ENCODE peak calls at places on chromosomes 6 and 20, in four cellular contexts. One of them, this sample, is unnamed.
A peak's percentile ranks its signal among the peaks of the same experiment; 100 is the strongest.

GRCh38 chr6:11021714-11022113 is 22.4 kb downstream of the ELOVL2 start:
- DNase-seq in psoas muscle: no peak
- DNase-seq in A549: no peak
- DNase-seq in Peyer's patch: no peak
- DNase-seq in this sample: no peak

GRCh38 chr6:21870071-21870729 is 276.6 kb downstream of the SOX4 start:
- DNase-seq in psoas muscle: no peak
- DNase-seq in A549: no peak
- DNase-seq in Peyer's patch: no peak
- DNase-seq in this sample: no peak

GRCh38 chr6:169895000-169895759 is 143.8 kb downstream of the ERMARD start:
- DNase-seq in psoas muscle: no peak
- DNase-seq in A549: no peak
- DNase-seq in Peyer's patch: no peak
- DNase-seq in this sample: no peak

GRCh38 chr6:22149081-22149480 is 147.8 kb downstream of the PRL start:
- DNase-seq in psoas muscle: no peak
- DNase-seq in A549: no peak
- DNase-seq in Peyer's patch: no peak
- DNase-seq in this sample: no peak

GRCh38 chr6:138162104-138162946 is 586 bp downstream of the ARFGEF3 start:
- DNase-seq in psoas muscle: no peak
- DNase-seq in A549: peak; percentile 2
- DNase-seq in Peyer's patch: no peak
- DNase-seq in this sample: peak; percentile 50

GRCh38 chr6:169204167-169204566 is 49.5 kb downstream of the THBS2 start:
- DNase-seq in psoas muscle: no peak
- DNase-seq in A549: no peak
- DNase-seq in Peyer's patch: no peak
- DNase-seq in this sample: no peak

GRCh38 chr20:219290-220115 is 7.6 kb upstream of the DEFB129 start:
- DNase-seq in psoas muscle: no peak
- DNase-seq in A549: peak; percentile 49
- DNase-seq in Peyer's patch: no peak
- DNase-seq in this sample: no peak

GRCh38 chr6:152642578-152643375 is 5.6 kb upstream of the SYNE1 start:
- DNase-seq in psoas muscle: no peak
- DNase-seq in A549: peak; percentile 78
- DNase-seq in Peyer's patch: no peak
- DNase-seq in this sample: peak; percentile 78

GRCh38 chr20:53883098-53883762 is 187.2 kb downstream of the BCAS1 start:
- DNase-seq in psoas muscle: no peak
- DNase-seq in A549: peak; percentile 46
- DNase-seq in Peyer's patch: no peak
- DNase-seq in this sample: no peak

GRCh38 chr6:31776961-31777666 is at the start of gene VWA7:
- DNase-seq in psoas muscle: peak; percentile 73
- DNase-seq in A549: peak; percentile 87
- DNase-seq in Peyer's patch: peak; percentile 90
- DNase-seq in this sample: peak; percentile 83

GRCh38 chr6:26312501-26313390 is 52.3 kb upstream of the BTN3A2 start:
- DNase-seq in psoas muscle: peak; percentile 62
- DNase-seq in A549: peak; percentile 91
- DNase-seq in Peyer's patch: peak; percentile 92
- DNase-seq in this sample: peak; percentile 72

GRCh38 chr20:46990017-46990810 is 95.6 kb downstream of the EYA2 start:
- DNase-seq in psoas muscle: peak; percentile 55
- DNase-seq in A549: no peak
- DNase-seq in Peyer's patch: no peak
- DNase-seq in this sample: no peak

GRCh38 chr6:63745784-63746183 is 110.2 kb downstream of the PHF3 start:
- DNase-seq in psoas muscle: no peak
- DNase-seq in A549: no peak
- DNase-seq in Peyer's patch: no peak
- DNase-seq in this sample: no peak

GRCh38 chr6:100664274-100665040 is 199.7 kb upstream of the SIM1 start:
- DNase-seq in psoas muscle: no peak
- DNase-seq in A549: peak; percentile 20
- DNase-seq in Peyer's patch: no peak
- DNase-seq in this sample: no peak

GRCh38 chr20:24755411-24755922 is 193.6 kb upstream of the CST7 start:
- DNase-seq in psoas muscle: no peak
- DNase-seq in A549: no peak
- DNase-seq in Peyer's patch: no peak
- DNase-seq in this sample: no peak

GRCh38 chr6:133502451-133503259 is 261.5 kb downstream of the EYA4 start:
- DNase-seq in psoas muscle: peak; percentile 28
- DNase-seq in A549: no peak
- DNase-seq in Peyer's patch: no peak
- DNase-seq in this sample: no peak

GRCh38 chr6:91781946-91782345 is 1195.1 kb upstream of the MAP3K7 start:
- DNase-seq in psoas muscle: no peak
- DNase-seq in A549: no peak
- DNase-seq in Peyer's patch: no peak
- DNase-seq in this sample: no peak

GRCh38 chr20:56634735-56635422 is 5.8 kb downstream of the TFAP2C start:
- DNase-seq in psoas muscle: no peak
- DNase-seq in A549: no peak
- DNase-seq in Peyer's patch: no peak
- DNase-seq in this sample: no peak

GRCh38 chr20:56637576-56637975 is 8.5 kb downstream of the TFAP2C start:
- DNase-seq in psoas muscle: no peak
- DNase-seq in A549: no peak
- DNase-seq in Peyer's patch: no peak
- DNase-seq in this sample: no peak

GRCh38 chr20:56631990-56632327 is 2.9 kb downstream of the TFAP2C start:
- DNase-seq in psoas muscle: no peak
- DNase-seq in A549: no peak
- DNase-seq in Peyer's patch: no peak
- DNase-seq in this sample: no peak

GRCh38 chr20:56634307-56634706 is 5.2 kb downstream of the TFAP2C start:
- DNase-seq in psoas muscle: no peak
- DNase-seq in A549: no peak
- DNase-seq in Peyer's patch: no peak
- DNase-seq in this sample: no peak

GRCh38 chr20:56636701-56637100 is 7.6 kb downstream of the TFAP2C start:
- DNase-seq in psoas muscle: no peak
- DNase-seq in A549: no peak
- DNase-seq in Peyer's patch: no peak
- DNase-seq in this sample: no peak
- H3K4me1 ChIP-seq in psoas muscle: no peaks in the 10 kb centered on the region
- H3K4me1 ChIP-seq in A549: peaks cover 46% of the 10 kb centered on the region
- H3K4me1 ChIP-seq in Peyer's patch: no peaks in the 10 kb centered on the region
- H3K4me1 ChIP-seq in this sample: no peaks in the 10 kb centered on the region

DNA sequence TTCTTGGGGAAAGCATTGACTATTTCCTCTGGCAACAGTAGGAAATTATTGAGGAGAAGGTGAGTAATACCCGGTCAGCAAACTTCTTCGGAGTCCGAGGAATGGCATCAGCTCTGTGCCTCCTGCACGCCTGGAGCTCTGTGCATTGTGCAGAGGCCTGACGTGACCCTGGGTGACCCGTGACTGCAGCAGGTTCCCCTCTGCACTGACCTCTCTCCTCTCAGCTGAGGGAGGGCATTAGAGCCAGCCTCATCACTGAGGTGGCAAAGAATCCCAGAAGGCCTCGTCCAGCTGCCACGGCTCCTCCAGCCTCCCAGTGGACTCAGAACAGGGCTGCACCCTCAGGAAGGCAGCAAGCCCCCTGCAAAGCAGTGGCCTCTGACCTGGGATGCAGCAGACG is 502.9 kb downstream of the CD83 start:
- DNase-seq in psoas muscle: no peak
- DNase-seq in A549: no peak
- DNase-seq in Peyer's patch: no peak
- DNase-seq in this sample: no peak
- TF ChIP-seq CTCF in psoas muscle: no peak
- TF ChIP-seq CTCF in A549: no peak
- TF ChIP-seq CTCF in Peyer's patch: no peak
- TF ChIP-seq CTCF in this sample: no peak

GRCh38 chr6:148947621-148948444 is 201.0 kb downstream of the UST start:
- DNase-seq in psoas muscle: peak; percentile 77
- DNase-seq in A549: peak; percentile 73
- DNase-seq in Peyer's patch: peak; percentile 94
- DNase-seq in this sample: peak; percentile 79

GRCh38 chr6:148945311-148946021 is 198.6 kb downstream of the UST start:
- DNase-seq in psoas muscle: no peak
- DNase-seq in A549: no peak
- DNase-seq in Peyer's patch: no peak
- DNase-seq in this sample: no peak

GRCh38 chr6:148943451-148943850 is 196.6 kb downstream of the UST start:
- DNase-seq in psoas muscle: no peak
- DNase-seq in A549: no peak
- DNase-seq in Peyer's patch: no peak
- DNase-seq in this sample: no peak

DNA sequence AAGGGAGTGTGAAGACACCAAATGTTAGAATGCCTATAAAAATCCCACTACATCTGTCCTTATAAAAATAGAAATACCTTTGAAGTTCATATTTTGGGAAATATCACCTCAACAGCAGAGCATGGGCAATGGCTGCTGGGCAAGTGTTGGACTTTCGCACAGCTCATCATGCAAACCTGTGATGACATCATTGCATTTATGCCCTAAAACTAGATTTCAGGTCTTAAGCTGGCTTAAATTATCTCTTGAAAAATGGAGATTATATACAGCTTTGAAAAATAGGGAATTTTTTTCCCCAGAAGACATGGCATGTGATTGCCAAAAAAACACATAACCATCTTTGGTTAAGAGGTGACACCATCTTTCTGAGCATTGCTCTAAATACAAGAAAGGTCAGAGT is 197.8 kb downstream of the UST start:
- DNase-seq in psoas muscle: no peak
- DNase-seq in A549: no peak
- DNase-seq in Peyer's patch: no peak
- DNase-seq in this sample: no peak
- H3K27ac ChIP-seq in psoas muscle: no peak overlapping the region
- H3K27ac ChIP-seq in A549: no peak overlapping the region
- H3K27ac ChIP-seq in Peyer's patch: no peak overlapping the region
- H3K27ac ChIP-seq in this sample: no peak overlapping the region

DNA sequence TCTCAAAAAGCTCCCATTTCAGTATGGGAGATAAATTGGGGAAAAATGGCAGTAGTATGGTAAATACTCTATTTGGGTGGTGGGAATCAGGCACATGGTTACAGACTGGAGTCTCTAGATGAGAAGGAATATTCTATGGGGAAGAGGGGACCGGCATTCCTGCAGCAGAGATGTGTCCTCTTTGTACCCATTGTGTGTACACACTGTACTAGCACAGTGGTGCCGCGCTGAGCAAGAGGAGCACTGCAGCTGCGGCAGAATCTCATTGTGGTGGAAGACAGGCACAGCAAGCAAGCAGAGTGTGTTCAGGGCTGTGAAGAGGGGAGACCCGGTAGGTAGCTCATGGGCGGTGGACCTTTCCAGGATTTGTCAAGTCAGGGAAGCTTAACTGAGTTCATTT is 13.0 kb downstream of the AFDN start:
- DNase-seq in psoas muscle: no peak
- DNase-seq in A549: no peak
- DNase-seq in Peyer's patch: no peak
- DNase-seq in this sample: no peak
- H3K4me1 ChIP-seq in psoas muscle: peaks cover 11% of the 10 kb centered on the region
- H3K4me1 ChIP-seq in A549: peaks cover 24% of the 10 kb centered on the region
- H3K4me1 ChIP-seq in Peyer's patch: no peaks in the 10 kb centered on the region
- H3K4me1 ChIP-seq in this sample: peaks cover 54% of the 10 kb centered on the region

This sample was measured in lower lobe of right lung.